ENCODE peak calls at places on chromosome 11, in ten cellular contexts. Q is LNCaP clone FGC, L is adipocyte, N is T1000, R is T-helper 17 cell, O is AG08395, H is EL, P is NCI-H2081, W is AG20443, Y is H1. X is an unnamed sample.

GRCh38 chr11:123645576-123645975 is 8.8 kb downstream of the SCN3B start:
- DNase-seq in Q (no peak), L (no peak), N (no peak), R (no peak), O (no peak), H (no peak), P (no peak), W (no peak), Y (no peak), X (no peak)

GRCh38 chr11:75588067-75588481 is 26.0 kb downstream of the SERPINH1 start:
- DNase-seq in Q (no peak), L (no peak), N (no peak), R (no peak), O (no peak), H (no peak), P (no peak), W (no peak), Y (no peak), X (no peak)

GRCh38 chr11:84608788-84609309 is 1018.3 kb downstream of the DLG2 start:
- DNase-seq in Q (peak), L (no peak), N (no peak), R (no peak), O (no peak), H (no peak), P (no peak), W (no peak), Y (no peak), X (no peak)

GRCh38 chr11:27717377-27717776 is 17.1 kb upstream of the BDNF start:
- DNase-seq in Q (no peak), L (peak), N (no peak), R (no peak), O (peak), H (peak), P (peak), W (no peak), Y (no peak), X (no peak)

GRCh38 chr11:60740573-60740972 is 16.1 kb downstream of the MS4A18 start:
- DNase-seq in Q (no peak), L (no peak), N (no peak), R (no peak), O (no peak), H (no peak), P (no peak), W (no peak), Y (no peak), X (no peak)

GRCh38 chr11:123238297-123238696 is 43.2 kb upstream of the CLMP start:
- DNase-seq in Q (no peak), L (peak), N (no peak), R (no peak), O (no peak), H (no peak), P (no peak), W (peak), Y (no peak), X (peak)

GRCh38 chr11:6632116-6633073 is 13.2 kb upstream of the TPP1 start:
- DNase-seq in Q (no peak), L (no peak), N (no peak), R (no peak), O (no peak), H (no peak), P (no peak), W (no peak), Y (no peak), X (no peak)

GRCh38 chr11:105458071-105458470 is 151.8 kb upstream of the GRIA4 start:
- DNase-seq in Q (no peak), L (no peak), N (no peak), R (no peak), O (no peak), H (no peak), P (no peak), W (no peak), Y (no peak), X (no peak)

GRCh38 chr11:2667940-2668339 is 31.9 kb downstream of the KCNQ1OT1 start:
- DNase-seq in Q (no peak), L (no peak), N (no peak), R (no peak), O (no peak), H (no peak), P (no peak), W (no peak), Y (no peak), X (no peak)

GRCh38 chr11:66879583-66879982 is 22.7 kb downstream of the LRFN4 start:
- DNase-seq in Q (no peak), L (no peak), N (no peak), R (no peak), O (no peak), H (no peak), P (no peak), W (no peak), Y (no peak), X (no peak)